ENCODE peak calls at places on chromosome 6, in eight cellular contexts. E is IMR-90; P is PC-3; U is stomach; Y is A549; N is CD8-positive, alpha-beta memory T cell; X is fibroblast of lung; I is GM23248. S is an unnamed sample.

GRCh38 chr6:148720371-148720770 is 26.5 kb upstream of the UST start:
- DNase-seq in E (peak), P (peak), U (no peak), Y (no peak), N (no peak), X (peak), I (peak), S (no peak)

GRCh38 chr6:170040906-170041305 is 250.0 kb downstream of the DLL1 start:
- DNase-seq in E (no peak), P (no peak), U (no peak), Y (no peak), N (no peak), X (no peak), I (no peak), S (no peak)

GRCh38 chr6:135909737-135910387 is 58.4 kb downstream of the PDE7B start:
- DNase-seq in E (peak), P (peak), U (peak), Y (peak), N (peak), X (peak), I (peak), S (peak)

GRCh38 chr6:142378138-142378875 is 76.5 kb downstream of the ADGRG6 start:
- DNase-seq in E (peak), P (peak), U (no peak), Y (no peak), N (no peak), X (peak), I (peak), S (no peak)

GRCh38 chr6:55895972-55896371 is 20.6 kb upstream of the BMP5 start:
- DNase-seq in E (no peak), P (peak), U (no peak), Y (no peak), N (no peak), X (no peak), I (no peak), S (no peak)

GRCh38 chr6:83707829-83708545 is 914 bp downstream of the SNAP91 start:
- DNase-seq in E (no peak), P (no peak), U (no peak), Y (no peak), N (no peak), X (peak), I (peak), S (no peak)

GRCh38 chr6:157982297-157982579 is 575 bp downstream of the SYNJ2 start:
- DNase-seq in E (no peak), P (no peak), U (peak), Y (peak), N (peak), X (peak), I (peak), S (no peak)

GRCh38 chr6:131331873-131332759 is 196.8 kb downstream of the AKAP7 start:
- DNase-seq in E (no peak), P (no peak), U (no peak), Y (no peak), N (no peak), X (no peak), I (no peak), S (no peak)

GRCh38 chr6:100266512-100266911 is 198.2 kb downstream of the SIM1 start:
- DNase-seq in E (no peak), P (no peak), U (no peak), Y (no peak), N (no peak), X (no peak), I (no peak), S (no peak)

DNA sequence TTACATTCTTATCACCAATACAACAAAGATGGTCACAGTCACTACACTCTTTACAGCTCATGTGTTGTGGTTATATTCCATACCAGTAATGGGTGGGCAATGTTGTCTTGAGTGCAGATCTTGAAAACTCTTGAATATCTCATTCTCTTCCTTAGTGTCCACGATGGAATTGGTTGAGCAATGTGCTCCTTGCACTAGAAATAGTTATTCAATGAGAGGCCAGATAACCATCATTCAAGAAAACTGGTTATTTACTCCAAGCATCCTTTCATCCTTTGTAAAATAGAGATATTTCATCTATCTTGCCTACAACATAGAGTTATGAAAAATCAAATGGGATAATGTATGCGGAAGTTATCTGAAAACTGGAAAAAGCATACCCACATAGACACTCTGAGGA is 215.9 kb downstream of the ARHGAP18 start:
- DNase-seq in E (peak), P (no peak), U (no peak), Y (no peak), N (no peak), X (peak), I (peak), S (no peak)
- H3K27ac ChIP-seq in E (peak), P (peak), U (peak), Y (peak), N (no peak), X (no peak), I (peak), S (no peak)

DNA sequence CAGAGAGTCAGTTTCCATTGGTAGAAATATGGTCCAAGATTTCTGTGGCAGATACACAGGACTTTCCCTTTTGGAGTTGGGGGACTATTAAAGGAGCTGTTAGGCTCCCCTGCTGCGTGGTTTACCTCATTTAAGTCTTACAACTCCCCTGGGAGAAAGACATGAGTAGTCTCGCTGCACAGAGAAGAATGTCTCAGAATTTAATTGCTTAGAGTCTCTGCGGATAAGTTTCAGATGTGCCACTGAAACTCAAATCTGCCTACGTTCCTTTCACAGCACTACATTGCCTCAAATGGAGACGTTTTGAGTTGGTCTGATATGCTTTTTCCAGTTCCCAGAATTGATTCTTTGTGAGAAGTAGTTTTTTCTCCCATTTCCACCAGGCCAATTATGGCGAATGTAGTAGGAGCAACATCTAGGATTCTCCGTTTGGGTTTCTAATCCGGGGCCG is 585 bp upstream of the SLC35F1 start:
- DNase-seq in E (no peak), P (peak), U (no peak), Y (no peak), N (no peak), X (no peak), I (peak), S (no peak)
- H3K4me3 ChIP-seq in E (no peak), P (no peak), U (peak), Y (peak), N (no peak), X (no peak), I (no peak), S (no peak)

GRCh38 chr6:44000164-44000842 is 126.9 kb downstream of the MRPL14 start:
- DNase-seq in E (peak), P (no peak), U (no peak), Y (no peak), N (no peak), X (peak), I (no peak), S (no peak)
- H3K27ac ChIP-seq in E (no peak), P (no peak), U (no peak), Y (peak), N (no peak), X (peak), I (no peak), S (no peak)

DNA sequence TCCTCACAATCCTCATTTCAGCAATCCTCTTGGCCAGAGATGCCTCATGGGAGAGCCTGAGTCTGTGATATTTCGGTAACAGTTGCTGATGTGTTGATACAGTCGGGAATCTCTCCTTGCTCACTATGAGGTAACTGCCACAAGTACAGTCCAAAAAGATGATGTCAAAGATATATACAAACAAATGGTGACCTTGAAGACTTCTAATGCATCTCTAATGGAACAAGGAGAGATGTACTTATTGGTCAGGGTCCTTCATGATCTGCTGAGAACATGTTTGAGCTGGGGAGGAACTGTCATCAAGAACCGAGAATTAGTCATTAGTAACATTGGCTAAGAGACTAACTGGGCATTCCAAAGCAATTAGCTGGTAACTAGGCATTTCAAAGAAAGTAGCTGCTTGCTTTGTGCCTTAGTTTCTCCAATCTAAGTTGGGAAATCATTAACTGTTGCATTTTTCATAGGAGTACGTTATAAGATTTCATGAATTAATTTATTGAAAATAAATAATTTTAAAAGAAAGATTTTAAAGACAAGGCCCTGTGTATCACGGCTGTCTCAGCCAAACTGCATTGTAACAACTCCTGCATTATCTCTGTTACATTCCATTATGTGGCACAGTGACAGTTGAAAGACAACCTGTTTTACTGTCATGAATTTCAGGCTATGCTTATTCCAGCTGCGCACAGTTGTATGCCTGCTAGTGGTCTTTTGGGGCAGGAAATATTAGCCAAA is 56.0 kb downstream of the FILIP1 start:
- DNase-seq in E (peak), P (peak), U (no peak), Y (no peak), N (no peak), X (peak), I (peak), S (no peak)
- H3K4me3 ChIP-seq in E (no peak), P (no peak), U (no peak), Y (no peak), N (no peak), X (no peak), I (peak), S (no peak)

S was measured in effector memory CD4-positive, alpha-beta T cell.